ENCODE peak calls at places on chromosomes 12 and 14, in five cellular contexts. H is endothelial cell of umbilical vein, F is stomach, Y is K562, G is GM23338. T is an unnamed sample.

GRCh38 chr12:13044859-13045384 is 741 bp downstream of the FAM234B start:
- DNase-seq in G (no peak), H (peak; percentile 47), F (no peak), Y (no peak), T (no peak)

GRCh38 chr14:91330846-91331245 is 86.3 kb upstream of the GPR68 start:
- DNase-seq in Y (no peak), F (no peak), H (no peak), G (no peak), T (no peak)

GRCh38 chr12:85872497-85873091 is 1.5 kb upstream of the NTS start:
- DNase-seq in H (peak; percentile 66), Y (no peak), G (peak; percentile 88), F (no peak), T (no peak)

GRCh38 chr12:42145552-42146215 is 1.0 kb upstream of the GXYLT1 start:
- DNase-seq in H (peak; percentile 6), Y (peak; percentile 21), G (peak; percentile 68), F (no peak), T (no peak)

GRCh38 chr12:67355428-67356385 is 86.5 kb downstream of the CAND1 start:
- DNase-seq in G (peak; percentile 83), F (no peak), Y (peak; percentile 22), H (peak; percentile 62), T (no peak)

GRCh38 chr12:49683604-49684309 is 23.4 kb downstream of the FMNL3 start:
- DNase-seq in H (no peak), G (no peak), Y (no peak), F (no peak), T (no peak)

GRCh38 chr14:21024668-21025373 is at the start of gene NDRG2:
- DNase-seq in G (peak; percentile 95), F (peak; percentile 90), H (no peak), Y (peak; percentile 90), T (no peak)

GRCh38 chr14:58131386-58131785 is 20.6 kb downstream of the ARMH4 start:
- DNase-seq in G (peak; percentile 9), F (no peak), H (no peak), Y (no peak), T (no peak)

GRCh38 chr12:117732761-117733160 is 236.0 kb downstream of the KSR2 start:
- DNase-seq in G (no peak), Y (no peak), H (no peak), F (no peak), T (no peak)

GRCh38 chr12:27521066-27521465 is 2.9 kb upstream of the PPFIBP1 start:
- DNase-seq in F (no peak), H (peak; percentile 46), G (peak; percentile 66), Y (peak; percentile 14), T (no peak)

GRCh38 chr14:102768223-102769048 is 8.8 kb upstream of the TRAF3 start:
- DNase-seq in F (no peak), Y (no peak), H (no peak), G (no peak), T (no peak)

GRCh38 chr12:18799561-18799960 is 61.6 kb downstream of the CAPZA3 start:
- DNase-seq in H (peak; percentile 13), F (no peak), Y (no peak), G (no peak), T (no peak)

GRCh38 chr12:110028323-110028722 is 20.0 kb downstream of the C12orf76 start:
- DNase-seq in F (no peak), G (peak; percentile 22), Y (no peak), H (no peak), T (no peak)

GRCh38 chr14:74908861-74909341 is 14.2 kb downstream of the RPS6KL1 start:
- DNase-seq in F (no peak), G (no peak), Y (no peak), H (no peak), T (no peak)

GRCh38 chr14:96255501-96256366 is at the start of gene BDKRB1:
- DNase-seq in F (no peak), H (no peak), G (no peak), Y (no peak), T (no peak)

GRCh38 chr14:54769955-54770863 is 132.4 kb downstream of the GCH1 start:
- DNase-seq in G (no peak), H (no peak), Y (no peak), F (no peak), T (no peak)

GRCh38 chr12:110813298-110813697 is 33.5 kb upstream of the CCDC63 start:
- DNase-seq in F (no peak), H (no peak), G (peak; percentile 51), Y (no peak), T (no peak)

GRCh38 chr12:56041579-56042429 is at the start of gene RPS26:
- DNase-seq in Y (peak; percentile 92), H (peak; percentile 100), G (peak; percentile 100), F (peak; percentile 95), T (peak; percentile 92)

GRCh38 chr14:56580317-56580711 is 716 bp downstream of the TMEM260 start:
- DNase-seq in F (no peak), Y (no peak), H (no peak), G (no peak), T (no peak)

GRCh38 chr14:36617824-36618223 is 35.4 kb upstream of the NKX2-8 start:
- DNase-seq in Y (no peak), G (no peak), F (no peak), H (no peak), T (no peak)

GRCh38 chr12:4579305-4580097 is 17.5 kb downstream of the DYRK4 start:
- DNase-seq in F (no peak), Y (peak; percentile 7), G (peak; percentile 63), H (peak; percentile 26), T (no peak)

GRCh38 chr14:100128688-100129087 is 30.8 kb downstream of the DEGS2 start:
- DNase-seq in G (no peak), H (no peak), F (no peak), Y (no peak), T (no peak)

GRCh38 chr12:58602179-58602578 is 318.1 kb downstream of the LRIG3 start:
- DNase-seq in H (no peak), Y (no peak), F (no peak), G (no peak), T (no peak)

GRCh38 chr12:124715121-124715990 is 147.9 kb upstream of the NCOR2 start:
- DNase-seq in Y (peak; percentile 37), G (no peak), F (peak; percentile 49), H (no peak), T (no peak)

GRCh38 chr14:102675396-102675795 is 82.9 kb downstream of the RCOR1 start:
- DNase-seq in Y (no peak), F (no peak), H (no peak), G (no peak), T (no peak)

GRCh38 chr12:131853832-131854797 is 25.9 kb downstream of the MMP17 start:
- DNase-seq in Y (no peak), F (no peak), H (no peak), G (no peak), T (no peak)

GRCh38 chr12:65825573-65826512 is 1.6 kb downstream of the HMGA2 start:
- DNase-seq in Y (no peak), H (peak; percentile 67), G (peak; percentile 82), F (peak; percentile 45), T (no peak)

GRCh38 chr12:47251919-47252318 is 172.2 kb upstream of the AMIGO2 start:
- DNase-seq in F (no peak), Y (no peak), G (no peak), H (no peak), T (no peak)
- H3K4me1 ChIP-seq in F (peaks cover 3% of the 10 kb centered on the region), Y (peaks cover 13% of the 10 kb centered on the region), G (no peaks in the 10 kb centered on the region), H (peaks cover 7% of the 10 kb centered on the region), T (no peaks in the 10 kb centered on the region)

GRCh38 chr14:77025744-77026165 is 2.8 kb downstream of the IRF2BPL start:
- DNase-seq in H (peak; percentile 35), Y (no peak), F (no peak), G (peak; percentile 46), T (no peak)

GRCh38 chr14:77023001-77023996 is 5.2 kb downstream of the IRF2BPL start:
- DNase-seq in H (peak; percentile 28), G (peak; percentile 71), Y (no peak), F (peak; percentile 76), T (no peak)

GRCh38 chr14:77026166-77026929 is 2.2 kb downstream of the IRF2BPL start:
- DNase-seq in F (peak; percentile 52), G (peak; percentile 56), Y (no peak), H (peak; percentile 61), T (no peak)

GRCh38 chr14:77022219-77022852 is 6.2 kb downstream of the IRF2BPL start:
- DNase-seq in H (no peak), F (no peak), Y (no peak), G (no peak), T (no peak)

GRCh38 chr14:77024171-77024627 is 4.3 kb downstream of the IRF2BPL start:
- DNase-seq in G (peak; percentile 99), Y (peak; percentile 36), F (no peak), H (no peak), T (no peak)
- H3K27ac ChIP-seq in G (peak overlapping the region; percentile 94), Y (peak overlapping the region; percentile 61), F (peak overlapping the region; percentile 100), H (no peak overlapping the region), T (peak overlapping the region; percentile 56)

GRCh38 chr12:100058482-100059029 is 73.8 kb upstream of the ANKS1B start:
- DNase-seq in G (no peak), H (peak; percentile 94), F (no peak), Y (no peak), T (no peak)
- TF ChIP-seq CTCF in G (peak; percentile 12), H (peak; percentile 24), F (no peak), Y (peak; percentile 13), T (peak; percentile 39)

DNA sequence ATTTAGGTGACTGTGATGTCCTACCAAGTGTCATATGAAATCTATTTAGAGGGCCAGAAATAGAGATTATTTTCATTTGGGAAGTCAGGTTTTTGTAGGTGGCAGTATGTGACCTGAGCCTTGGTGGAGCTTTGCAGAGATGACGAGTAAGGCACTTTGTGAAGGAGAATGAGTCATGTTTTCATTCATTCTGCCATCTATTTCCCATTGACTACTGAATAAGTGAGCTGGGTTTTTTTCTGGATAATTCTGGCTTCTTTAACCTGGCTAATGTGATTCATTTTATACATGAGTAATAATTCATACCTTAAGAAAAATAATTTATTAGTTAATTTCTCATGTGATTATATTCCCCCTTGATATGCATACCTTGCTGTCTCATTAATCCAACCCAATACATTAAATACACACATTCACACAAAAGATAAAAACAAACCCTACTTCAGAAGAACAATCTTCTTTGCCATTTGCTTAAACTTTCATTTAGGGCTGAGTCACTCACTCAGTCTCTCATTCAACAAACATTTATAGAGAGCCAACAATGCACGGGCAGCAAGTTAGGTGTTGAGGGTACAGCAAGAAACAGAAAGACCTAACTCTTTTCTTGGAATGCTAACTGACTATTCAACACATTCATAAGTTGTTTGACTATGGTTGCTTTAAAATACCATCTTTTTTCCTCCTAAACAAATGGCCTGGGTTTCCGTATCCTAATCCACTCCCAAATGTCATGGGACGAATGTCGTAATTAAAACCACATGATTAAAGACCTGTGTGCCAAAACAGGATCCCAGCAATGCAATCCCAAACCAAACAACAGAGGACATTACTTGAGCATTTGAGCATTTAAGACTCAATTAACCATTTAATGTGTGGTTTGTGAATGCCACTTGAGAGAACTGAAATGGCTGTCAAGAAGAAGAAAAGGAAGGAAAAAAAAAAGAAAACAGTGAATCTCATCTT is 78.0 kb downstream of the KITLG start:
- DNase-seq in Y (no peak), H (no peak), F (no peak), G (no peak), T (no peak)
- H3K4me1 ChIP-seq in Y (no peaks in the 10 kb centered on the region), H (no peaks in the 10 kb centered on the region), F (peaks cover 3% of the 10 kb centered on the region), G (peaks cover 12% of the 10 kb centered on the region), T (no peaks in the 10 kb centered on the region)

GRCh38 chr14:61621444-61621843 is 73.9 kb upstream of the HIF1A start:
- DNase-seq in Y (no peak), F (no peak), H (no peak), G (no peak), T (no peak)
- H3K27ac ChIP-seq in Y (no peak overlapping the region), F (no peak overlapping the region), H (no peak overlapping the region), G (no peak overlapping the region), T (no peak overlapping the region)

GRCh38 chr14:69056389-69056788 is 77.3 kb upstream of the ACTN1 start:
- DNase-seq in F (no peak), H (peak; percentile 53), G (peak; percentile 82), Y (no peak), T (no peak)
- TF ChIP-seq CTCF in F (no peak), H (no peak), G (peak; percentile 27), Y (peak; percentile 37), T (no peak)

T was measured in ascending aorta.